ENCODE peak calls at places on chromosomes 13 and 19, in six cellular contexts. I, D, B, F, M and H are unnamed samples.
A peak's percentile ranks its signal among the peaks of the same experiment; 100 is the strongest.

GRCh38 chr19:47896019-47896418 is 9.9 kb upstream of the SULT2A1 start:
- DNase-seq in D (no peak), I (no peak), F (no peak), B (no peak), M (no peak), H (no peak)

GRCh38 chr13:100788540-100788939 is 113.9 kb upstream of the TMTC4 start:
- DNase-seq in B (no peak), F (no peak), D (no peak), I (no peak), M (no peak), H (no peak)

GRCh38 chr13:36950920-36951319 is 30.9 kb upstream of the SMAD9 start:
- DNase-seq in F (no peak), M (no peak), I (no peak), B (no peak), D (no peak), H (no peak)

GRCh38 chr19:54561840-54562239 is 11.8 kb upstream of the LILRA2 start:
- DNase-seq in B (no peak), F (no peak), I (no peak), D (no peak), M (no peak), H (no peak)

GRCh38 chr19:38869836-38870607 is 8.1 kb downstream of the RINL start:
- DNase-seq in D (peak; percentile 93), M (peak; percentile 61), F (peak; percentile 78), I (peak; percentile 86), B (peak; percentile 60), H (no peak)

GRCh38 chr13:113420833-113421600 is 32.3 kb downstream of the ADPRHL1 start:
- DNase-seq in I (no peak), D (peak; percentile 27), M (no peak), B (no peak), F (no peak), H (no peak)

GRCh38 chr13:22081430-22081829 is 410.6 kb downstream of the FGF9 start:
- DNase-seq in M (no peak), F (no peak), D (no peak), I (no peak), B (no peak), H (no peak)

GRCh38 chr19:39405930-39406655 is 554 bp upstream of the ZFP36 start:
- DNase-seq in I (peak; percentile 78), M (no peak), D (no peak), B (no peak), F (peak; percentile 88), H (no peak)

GRCh38 chr19:46115396-46116109 is 8.9 kb downstream of the IGFL3 start:
- DNase-seq in I (no peak), B (peak; percentile 48), M (no peak), F (no peak), D (peak; percentile 70), H (no peak)

GRCh38 chr13:51819544-51819943 is 15.6 kb upstream of the DHRS12 start:
- DNase-seq in I (no peak), B (no peak), F (no peak), M (no peak), D (no peak), H (no peak)

GRCh38 chr19:52190679-52191293 is 934 bp downstream of the PPP2R1A start:
- DNase-seq in B (peak; percentile 46), D (no peak), M (peak; percentile 2), I (peak; percentile 48), F (no peak), H (no peak)

GRCh38 chr13:104984296-104984818 is 1551.1 kb downstream of the EFNB2 start:
- DNase-seq in B (no peak), D (no peak), F (peak; percentile 51), M (no peak), I (no peak), H (no peak)

GRCh38 chr19:29622191-29623070 is 16.3 kb downstream of the POP4 start:
- DNase-seq in B (peak; percentile 27), F (no peak), D (no peak), I (no peak), M (no peak), H (no peak)

GRCh38 chr13:73984949-73985691 is 149.1 kb downstream of the KLF12 start:
- DNase-seq in I (no peak), F (no peak), D (no peak), M (no peak), B (no peak), H (no peak)

GRCh38 chr19:34508540-34508939 is 27.0 kb downstream of the WTIP start:
- DNase-seq in F (no peak), I (no peak), D (no peak), M (no peak), B (no peak), H (no peak)

GRCh38 chr13:23703241-23703640 is 133.0 kb downstream of the TNFRSF19 start:
- DNase-seq in F (peak; percentile 47), M (no peak), D (no peak), B (peak; percentile 87), I (no peak), H (no peak)

GRCh38 chr19:5903054-5903501 is 512 bp downstream of the NDUFA11 start:
- DNase-seq in B (peak; percentile 60), F (no peak), I (no peak), M (no peak), D (no peak), H (no peak)

GRCh38 chr19:8017808-8018207 is 12.4 kb upstream of the ELAVL1 start:
- DNase-seq in F (no peak), I (peak; percentile 41), M (no peak), B (no peak), D (no peak), H (no peak)

GRCh38 chr13:79501538-79502232 is 20.7 kb downstream of the NDFIP2 start:
- DNase-seq in B (peak; percentile 4), F (no peak), M (no peak), D (no peak), I (no peak), H (no peak)

GRCh38 chr13:79468819-79469218 is 12.1 kb upstream of the NDFIP2 start:
- DNase-seq in F (no peak), I (no peak), D (no peak), M (no peak), B (no peak), H (no peak)

GRCh38 chr13:97781891-97782305 is 171.6 kb upstream of the IPO5 start:
- DNase-seq in I (no peak), F (peak; percentile 81), B (no peak), D (no peak), M (no peak), H (no peak)

GRCh38 chr19:45125360-45125759 is 32.4 kb downstream of the PPP1R37 start:
- DNase-seq in B (no peak), I (no peak), D (no peak), F (no peak), M (no peak), H (no peak)

GRCh38 chr13:39485314-39485700 is 117.7 kb downstream of the LHFPL6 start:
- DNase-seq in D (no peak), M (no peak), B (peak; percentile 32), F (no peak), I (no peak), H (no peak)

GRCh38 chr13:42405665-42406390 is 133.9 kb downstream of the AKAP11 start:
- DNase-seq in D (no peak), F (no peak), M (no peak), I (no peak), B (peak; percentile 6), H (peak; percentile 57)

GRCh38 chr13:74068471-74068870 is 65.7 kb downstream of the KLF12 start:
- DNase-seq in D (no peak), F (no peak), M (no peak), B (no peak), I (no peak), H (no peak)

GRCh38 chr13:26589754-26590153 is 32.3 kb downstream of the WASF3 start:
- DNase-seq in M (no peak), D (no peak), I (no peak), F (no peak), B (peak; percentile 38), H (no peak)

GRCh38 chr19:16338470-16339360 is 14.1 kb downstream of the KLF2 start:
- DNase-seq in B (peak; percentile 95), F (peak; percentile 56), D (peak; percentile 66), I (no peak), M (no peak), H (no peak)

GRCh38 chr19:17075860-17076538 is 422 bp downstream of the MYO9B start:
- DNase-seq in I (peak; percentile 55), F (peak; percentile 49), D (peak; percentile 22), M (no peak), B (no peak), H (no peak)

GRCh38 chr13:35356572-35356971 is 119.9 kb downstream of the MAB21L1 start:
- DNase-seq in D (no peak), F (no peak), M (no peak), B (no peak), I (no peak), H (no peak)

GRCh38 chr19:1087813-1088418 is 7.3 kb downstream of the POLR2E start:
- DNase-seq in B (no peak), M (no peak), D (no peak), F (peak; percentile 80), I (no peak), H (no peak)
- TF ChIP-seq CTCF in B (no peak), M (no peak), D (no peak), F (no peak), I (no peak), H (no peak)

GRCh38 chr13:89361909-89362308 is 1690.7 kb downstream of the SLITRK5 start:
- DNase-seq in I (no peak), M (no peak), B (no peak), D (no peak), F (no peak), H (no peak)
- TF ChIP-seq CTCF in I (no peak), M (no peak), B (peak; percentile 28), D (peak; percentile 16), F (no peak), H (peak; percentile 20)

GRCh38 chr13:33634526-33635111 is 183.3 kb upstream of the RFC3 start:
- DNase-seq in F (no peak), I (no peak), B (no peak), M (peak; percentile 17), D (no peak), H (no peak)
- TF ChIP-seq CTCF in F (no peak), I (no peak), B (no peak), M (no peak), D (no peak), H (peak; percentile 28)

GRCh38 chr19:12864143-12864542 is 17.1 kb downstream of the DNASE2 start:
- DNase-seq in I (no peak), B (no peak), M (no peak), D (no peak), F (no peak), H (no peak)

GRCh38 chr19:12856684-12857083 is 18.4 kb downstream of the MAST1 start:
- DNase-seq in I (no peak), M (no peak), F (no peak), D (no peak), B (no peak), H (no peak)

GRCh38 chr19:12864721-12865715 is 16.2 kb downstream of the DNASE2 start:
- DNase-seq in M (no peak), B (no peak), D (no peak), F (no peak), I (no peak), H (no peak)

GRCh38 chr19:12858041-12858928 is 20.0 kb downstream of the MAST1 start:
- DNase-seq in B (no peak), M (no peak), I (no peak), D (no peak), F (no peak), H (no peak)

DNA sequence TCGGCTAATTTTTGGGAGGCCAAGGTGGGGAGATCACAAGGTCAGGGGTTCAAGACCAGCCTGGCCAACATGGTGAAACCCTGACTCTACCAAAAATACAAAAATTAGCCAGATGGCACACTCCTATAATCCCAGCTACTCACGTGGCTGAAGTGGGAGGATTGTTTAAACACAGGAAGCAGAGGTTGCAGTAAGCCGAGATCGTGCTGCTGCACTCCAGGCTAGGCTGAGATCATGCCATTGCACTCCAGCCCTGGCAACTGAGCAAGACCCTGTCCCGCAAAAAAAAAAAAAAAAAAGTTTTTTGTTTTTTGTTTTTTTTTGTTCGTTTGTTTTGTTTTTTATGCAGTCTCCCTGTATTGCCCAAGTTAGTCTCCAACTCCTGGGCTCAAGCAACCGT is 21.2 kb downstream of the MAST1 start:
- DNase-seq in B (no peak), D (no peak), M (no peak), I (no peak), F (no peak), H (no peak)
- TF ChIP-seq CTCF in B (no peak), D (no peak), M (no peak), I (no peak), F (no peak), H (no peak)